ENCODE peak calls at places on chromosomes 2 and 18, in ten cellular contexts. F is mammary epithelial cell; K is spleen; E is heart right ventricle; H is DND-41; G is GM23248; M is CD8-positive, alpha-beta memory T cell; Y is adipocyte; R is CD8-positive, alpha-beta T cell; B is cardiac muscle cell. O is an unnamed sample. For H3K27me3, the result is how much of the 10 kb centered on the place peaks cover.

GRCh38 chr2:119086327-119086726 is 72.2 kb downstream of the C1QL2 start:
- DNase-seq in F (no peak), K (no peak), E (no peak), H (no peak), G (no peak), M (no peak), Y (no peak), R (no peak), B (no peak), O (no peak)

GRCh38 chr2:28348149-28348567 is 44.5 kb upstream of the FOSL2 start:
- DNase-seq in F (no peak), K (peak), E (no peak), H (no peak), G (no peak), M (peak), Y (no peak), R (peak), B (no peak), O (peak)

GRCh38 chr2:101696272-101697123 is 1.0 kb upstream of the MAP4K4 start:
- DNase-seq in F (peak), K (no peak), E (no peak), H (no peak), G (peak), M (no peak), Y (peak), R (no peak), B (peak), O (peak)

GRCh38 chr18:52339891-52340371 is at the start of gene DCC:
- DNase-seq in F (peak), K (no peak), E (peak), H (no peak), G (peak), M (no peak), Y (peak), R (no peak), B (peak), O (no peak)

GRCh38 chr2:9089831-9090230 is 86.3 kb upstream of the MBOAT2 start:
- DNase-seq in F (no peak), K (no peak), E (no peak), H (no peak), G (peak), M (no peak), Y (no peak), R (no peak), B (no peak), O (no peak)

GRCh38 chr18:46322941-46323340 is 218.8 kb downstream of the HAUS1 start:
- DNase-seq in F (no peak), K (no peak), E (no peak), H (no peak), G (no peak), M (no peak), Y (no peak), R (no peak), B (no peak), O (no peak)

GRCh38 chr2:98701230-98701629 is 29.7 kb downstream of the MGAT4A start:
- DNase-seq in F (peak), K (no peak), E (no peak), H (no peak), G (peak), M (no peak), Y (no peak), R (no peak), B (peak), O (no peak)

GRCh38 chr2:20378891-20379519 is 28.4 kb upstream of the PUM2 start:
- DNase-seq in F (peak), K (peak), E (peak), H (no peak), G (peak), M (no peak), Y (peak), R (no peak), B (peak), O (peak)

GRCh38 chr2:43611987-43612894 is 16.4 kb upstream of the THADA start:
- DNase-seq in F (peak), K (no peak), E (peak), H (peak), G (peak), M (peak), Y (peak), R (peak), B (peak), O (peak)

GRCh38 chr2:54680397-54681032 is 42.9 kb upstream of the EML6 start:
- DNase-seq in F (peak), K (no peak), E (no peak), H (peak), G (peak), M (no peak), Y (no peak), R (no peak), B (peak), O (no peak)

GRCh38 chr2:15446961-15447360 is 114.2 kb downstream of the NBAS start:
- DNase-seq in F (no peak), K (no peak), E (no peak), H (no peak), G (no peak), M (no peak), Y (no peak), R (no peak), B (no peak), O (no peak)

GRCh38 chr2:16546128-16546754 is 119.4 kb downstream of the CYRIA start:
- DNase-seq in F (peak), K (no peak), E (no peak), H (peak), G (peak), M (no peak), Y (peak), R (no peak), B (peak), O (no peak)

GRCh38 chr2:210598219-210598618 is 41.8 kb downstream of the CPS1 start:
- DNase-seq in F (no peak), K (no peak), E (no peak), H (no peak), G (no peak), M (no peak), Y (no peak), R (no peak), B (no peak), O (no peak)

GRCh38 chr2:47414682-47415458 is 11.9 kb downstream of the MSH2 start:
- DNase-seq in F (no peak), K (no peak), E (no peak), H (no peak), G (no peak), M (no peak), Y (no peak), R (no peak), B (no peak), O (no peak)

GRCh38 chr2:1515986-1516797 is 102.9 kb downstream of the TPO start:
- DNase-seq in F (no peak), K (peak), E (no peak), H (no peak), G (no peak), M (no peak), Y (no peak), R (no peak), B (no peak), O (no peak)

GRCh38 chr2:182767578-182767977 is 51.5 kb downstream of the DNAJC10 start:
- DNase-seq in F (peak), K (no peak), E (no peak), H (no peak), G (peak), M (no peak), Y (peak), R (no peak), B (peak), O (no peak)

GRCh38 chr2:157691131-157691530 is 62.5 kb upstream of the ACVR1C start:
- DNase-seq in F (no peak), K (no peak), E (no peak), H (no peak), G (no peak), M (no peak), Y (no peak), R (no peak), B (no peak), O (no peak)
- H3K27me3 ChIP-seq in F (under half), K (under half), E (under half), H (under half), G (under half), M (under half), Y (under half), R (under half), B (under half), O (under half)

DNA sequence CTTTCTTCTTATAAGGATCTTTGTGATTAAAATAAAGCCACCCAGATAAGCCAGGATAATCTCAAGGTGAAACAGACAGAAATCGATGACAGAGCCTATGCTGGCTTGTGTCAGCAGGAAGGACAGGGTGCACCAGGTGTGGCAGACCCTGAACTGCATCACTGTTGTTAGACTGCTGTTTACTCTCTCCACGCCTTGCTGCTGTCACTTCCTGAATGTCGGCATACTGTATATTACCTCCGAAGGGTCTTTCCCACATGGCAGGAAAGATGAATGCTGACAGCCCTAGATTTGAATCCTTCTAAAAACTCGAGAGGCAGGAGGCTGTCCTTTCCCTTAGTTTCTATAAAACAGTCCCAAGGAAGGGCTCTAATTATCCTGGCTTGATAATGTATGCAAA is 18.9 kb upstream of the TMEM163 start:
- DNase-seq in F (no peak), K (no peak), E (no peak), H (no peak), G (no peak), M (no peak), Y (no peak), R (no peak), B (no peak), O (no peak)
- H3K27me3 ChIP-seq in F (under half), K (under half), E (under half), H (under half), G (under half), M (under half), Y (under half), R (under half), B (under half), O (under half)

GRCh38 chr18:79056827-79057367 is 12.3 kb upstream of the ATP9B start:
- DNase-seq in F (no peak), K (no peak), E (no peak), H (no peak), G (no peak), M (no peak), Y (no peak), R (no peak), B (no peak), O (no peak)

GRCh38 chr18:79062806-79063205 is 6.4 kb upstream of the ATP9B start:
- DNase-seq in F (peak), K (no peak), E (no peak), H (no peak), G (no peak), M (no peak), Y (no peak), R (no peak), B (no peak), O (no peak)

GRCh38 chr18:79059456-79059855 is 9.7 kb upstream of the ATP9B start:
- DNase-seq in F (no peak), K (no peak), E (no peak), H (no peak), G (no peak), M (no peak), Y (no peak), R (no peak), B (no peak), O (no peak)

DNA sequence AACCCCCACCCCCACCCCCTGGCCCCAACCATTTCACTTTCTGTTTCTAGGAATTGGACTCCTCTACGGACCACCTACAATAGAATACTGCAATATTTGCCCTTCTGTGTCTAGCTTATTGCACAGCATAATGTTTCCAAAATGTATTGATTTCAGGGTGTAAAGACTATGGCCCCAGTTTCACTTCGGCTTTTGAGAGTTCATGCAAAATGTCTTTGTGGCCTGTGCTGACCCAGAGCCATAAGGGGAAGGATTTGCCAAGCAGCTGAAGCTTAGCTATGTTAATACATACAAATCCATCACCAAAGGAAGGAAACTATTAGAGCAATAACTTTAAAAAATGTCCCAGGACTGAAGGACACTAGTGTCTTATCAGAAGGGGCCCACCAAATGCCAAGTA is 11.2 kb upstream of the ATP9B start:
- DNase-seq in F (no peak), K (no peak), E (no peak), H (no peak), G (no peak), M (no peak), Y (no peak), R (no peak), B (no peak), O (no peak)
- H3K27me3 ChIP-seq in F (under half), K (under half), E (under half), H (under half), G (under half), M (under half), Y (under half), R (under half), B (under half), O (under half)

DNA sequence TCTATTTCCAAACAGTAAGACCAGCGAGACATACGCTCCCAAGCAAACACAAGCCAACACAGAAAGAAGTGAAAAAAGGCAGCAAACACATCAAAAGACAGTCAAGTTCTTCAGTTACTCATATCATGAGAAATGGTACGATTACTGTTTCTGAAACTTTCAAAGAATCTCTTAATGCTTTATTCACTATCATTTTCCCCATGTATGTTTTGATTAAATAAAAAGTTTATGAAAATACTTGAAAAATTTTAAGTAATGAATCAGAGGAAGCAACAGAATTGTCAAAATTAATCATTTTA is 114.9 kb downstream of the HDAC4 start:
- DNase-seq in F (no peak), K (no peak), E (no peak), H (no peak), G (no peak), M (no peak), Y (no peak), R (no peak), B (no peak), O (no peak)
- H3K27me3 ChIP-seq in F (under half), K (under half), E (under half), H (under half), G (under half), M (under half), Y (under half), R (under half), B (under half), O (under half)

GRCh38 chr2:45014016-45014702 is 4.9 kb upstream of the SIX2 start:
- DNase-seq in F (no peak), K (no peak), E (peak), H (no peak), G (peak), M (no peak), Y (peak), R (no peak), B (peak), O (peak)
- H3K27me3 ChIP-seq in F (half or more), K (half or more), E (under half), H (under half), G (half or more), M (under half), Y (under half), R (under half), B (half or more), O (under half)